ENCODE peak calls at places on chromosomes 11 and 22, in six cellular contexts. One of them, this sample, is unnamed.

GRCh38 chr11:6561288-6561687 is 42.1 kb downstream of the RRP8 start:
- DNase-seq in endothelial cell of umbilical vein: no peak
- DNase-seq in GM12878: no peak
- DNase-seq in HepG2: no peak
- DNase-seq in A549: no peak
- DNase-seq in K562: no peak
- DNase-seq in this sample: no peak

GRCh38 chr11:43212279-43212678 is 99.5 kb upstream of the API5 start:
- DNase-seq in A549: no peak
- DNase-seq in endothelial cell of umbilical vein: no peak
- DNase-seq in HepG2: no peak
- DNase-seq in GM12878: no peak
- DNase-seq in K562: no peak
- DNase-seq in this sample: no peak

GRCh38 chr22:29536411-29536810 is 17.1 kb downstream of the THOC5 start:
- DNase-seq in GM12878: no peak
- DNase-seq in A549: no peak
- DNase-seq in HepG2: no peak
- DNase-seq in endothelial cell of umbilical vein: no peak
- DNase-seq in K562: no peak
- DNase-seq in this sample: no peak

GRCh38 chr11:116310215-116310614 is 462.6 kb downstream of the BUD13 start:
- DNase-seq in endothelial cell of umbilical vein: no peak
- DNase-seq in HepG2: no peak
- DNase-seq in GM12878: no peak
- DNase-seq in K562: no peak
- DNase-seq in A549: no peak
- DNase-seq in this sample: no peak

GRCh38 chr11:94583885-94584500 is 16.8 kb downstream of the PIWIL4 start:
- DNase-seq in endothelial cell of umbilical vein: no peak
- DNase-seq in K562: no peak
- DNase-seq in HepG2: no peak
- DNase-seq in A549: no peak
- DNase-seq in GM12878: peak; percentile 62
- DNase-seq in this sample: peak; percentile 40

GRCh38 chr22:38218661-38219331 is 17.0 kb downstream of the MAFF start:
- DNase-seq in endothelial cell of umbilical vein: peak; percentile 94
- DNase-seq in K562: no peak
- DNase-seq in A549: peak; percentile 87
- DNase-seq in GM12878: no peak
- DNase-seq in HepG2: peak; percentile 76
- DNase-seq in this sample: no peak

GRCh38 chr11:101870510-101870909 is 44.3 kb upstream of the CEP126 start:
- DNase-seq in HepG2: no peak
- DNase-seq in GM12878: no peak
- DNase-seq in K562: no peak
- DNase-seq in endothelial cell of umbilical vein: peak; percentile 85
- DNase-seq in A549: peak; percentile 74
- DNase-seq in this sample: peak; percentile 11

GRCh38 chr11:58711832-58712231 is 19.9 kb downstream of the GLYAT start:
- DNase-seq in A549: no peak
- DNase-seq in K562: peak; percentile 10
- DNase-seq in HepG2: no peak
- DNase-seq in endothelial cell of umbilical vein: no peak
- DNase-seq in GM12878: no peak
- DNase-seq in this sample: no peak

GRCh38 chr22:50044485-50045143 is 13.5 kb downstream of the TTLL8 start:
- DNase-seq in K562: no peak
- DNase-seq in HepG2: no peak
- DNase-seq in GM12878: no peak
- DNase-seq in endothelial cell of umbilical vein: no peak
- DNase-seq in A549: no peak
- DNase-seq in this sample: no peak

GRCh38 chr11:81870066-81870412 is 863.6 kb downstream of the FAM181B start:
- DNase-seq in GM12878: no peak
- DNase-seq in endothelial cell of umbilical vein: no peak
- DNase-seq in A549: no peak
- DNase-seq in HepG2: no peak
- DNase-seq in K562: no peak
- DNase-seq in this sample: no peak

GRCh38 chr11:111909378-111909777 is 2.2 kb downstream of the CRYAB start:
- DNase-seq in HepG2: no peak
- DNase-seq in GM12878: no peak
- DNase-seq in A549: no peak
- DNase-seq in K562: peak; percentile 58
- DNase-seq in endothelial cell of umbilical vein: no peak
- DNase-seq in this sample: no peak

DNA sequence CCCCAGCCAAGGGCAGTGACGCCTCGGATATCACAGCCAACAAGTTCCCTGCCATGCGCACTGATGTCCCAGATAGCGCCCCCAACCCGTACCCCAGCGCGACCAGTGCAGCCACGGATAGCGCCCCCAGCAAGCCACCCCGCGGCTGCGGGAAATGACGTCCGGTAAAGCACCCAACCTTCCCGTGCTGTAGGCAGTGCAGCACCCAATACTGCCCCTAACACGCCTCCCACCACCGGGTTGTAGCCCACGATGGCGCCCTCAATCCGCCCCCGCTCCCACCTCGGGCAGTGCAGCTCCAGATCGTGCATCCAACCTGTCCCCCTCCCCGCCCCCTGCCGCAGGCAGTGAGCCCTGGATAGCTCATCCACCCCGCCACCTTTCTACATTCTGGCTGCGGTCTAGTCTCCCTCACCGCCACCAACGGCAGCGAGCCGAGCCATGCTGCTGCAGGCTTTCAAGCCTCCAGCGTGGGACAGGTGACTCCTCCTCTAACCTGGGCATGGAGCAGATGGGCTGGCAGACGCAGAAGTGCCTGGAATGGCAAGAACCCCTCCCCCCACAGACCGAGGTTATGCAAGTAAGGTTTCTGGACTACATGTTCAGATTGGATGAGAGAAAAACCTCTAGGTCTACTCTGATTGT is 540 bp downstream of the RFPL2 start:
- DNase-seq in endothelial cell of umbilical vein: no peak
- DNase-seq in GM12878: no peak
- DNase-seq in K562: no peak
- DNase-seq in A549: peak; percentile 36
- DNase-seq in HepG2: peak; percentile 9
- DNase-seq in this sample: peak; percentile 45
- TF ChIP-seq MYC in endothelial cell of umbilical vein: no peak
- TF ChIP-seq MYC in GM12878: no peak
- TF ChIP-seq MYC in K562: no peak
- TF ChIP-seq MYC in A549: no peak
- TF ChIP-seq MYC in HepG2: peak; percentile 22
- TF ChIP-seq MYC in this sample: no peak

DNA sequence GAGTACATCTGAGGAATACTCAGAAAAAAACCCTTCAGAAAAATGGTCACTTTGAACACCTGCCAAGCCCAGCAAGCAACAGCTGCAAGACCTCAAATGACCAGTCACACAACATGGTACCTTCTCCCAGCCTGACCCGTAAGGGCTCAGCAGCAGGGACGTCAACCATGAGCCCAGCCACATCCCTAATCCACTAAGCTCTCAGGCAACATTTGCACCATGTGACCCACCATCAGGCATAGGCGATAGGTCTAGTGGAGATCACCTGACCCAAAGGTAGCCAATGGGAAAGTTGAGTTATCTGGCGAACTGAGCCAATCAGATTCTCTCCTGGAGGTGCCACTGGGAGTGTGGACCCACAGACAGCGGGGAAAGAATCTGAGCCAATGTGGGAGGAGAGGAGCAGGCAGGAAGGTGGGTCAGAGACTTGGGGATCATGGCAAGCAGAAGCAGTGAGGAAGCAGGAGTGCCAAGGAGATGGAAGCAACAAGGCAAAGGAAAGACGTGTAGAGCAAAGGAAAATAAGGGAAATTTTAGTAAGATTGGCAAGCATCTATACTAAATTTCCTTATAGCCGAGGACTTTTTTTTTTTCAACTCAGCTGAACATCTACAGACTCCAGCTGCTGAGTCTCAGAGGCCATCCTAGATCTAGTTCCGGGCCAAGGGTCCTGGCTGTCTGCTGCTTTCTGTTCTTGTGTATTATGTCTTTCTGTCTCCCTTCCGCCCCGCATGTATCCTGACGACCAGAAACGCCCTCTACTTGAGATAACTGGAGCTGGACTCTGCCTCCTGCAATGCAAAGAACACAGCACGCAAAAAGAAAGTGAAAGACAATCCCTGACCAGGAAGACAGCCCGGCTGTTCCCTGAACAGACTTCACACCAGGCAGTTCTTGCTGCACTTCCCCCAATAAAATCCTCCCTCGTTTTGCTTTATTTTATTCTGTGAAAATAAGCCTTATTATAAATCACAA is 11.0 kb upstream of the PLAAT2 start:
- DNase-seq in endothelial cell of umbilical vein: peak; percentile 32
- DNase-seq in GM12878: no peak
- DNase-seq in HepG2: peak; percentile 78
- DNase-seq in A549: peak; percentile 59
- DNase-seq in K562: peak; percentile 73
- DNase-seq in this sample: peak; percentile 83
- TF ChIP-seq CTCF in endothelial cell of umbilical vein: no peak
- TF ChIP-seq CTCF in GM12878: no peak
- TF ChIP-seq CTCF in HepG2: peak; percentile 58
- TF ChIP-seq CTCF in A549: no peak
- TF ChIP-seq CTCF in K562: peak; percentile 42
- TF ChIP-seq CTCF in this sample: peak; percentile 16

GRCh38 chr11:85310479-85310878 is 316.7 kb downstream of the DLG2 start:
- DNase-seq in HepG2: no peak
- DNase-seq in GM12878: no peak
- DNase-seq in K562: no peak
- DNase-seq in A549: no peak
- DNase-seq in endothelial cell of umbilical vein: no peak
- DNase-seq in this sample: no peak
- TF ChIP-seq MYC in HepG2: no peak
- TF ChIP-seq MYC in GM12878: no peak
- TF ChIP-seq MYC in K562: no peak
- TF ChIP-seq MYC in A549: no peak
- TF ChIP-seq MYC in endothelial cell of umbilical vein: no peak
- TF ChIP-seq MYC in this sample: no peak

DNA sequence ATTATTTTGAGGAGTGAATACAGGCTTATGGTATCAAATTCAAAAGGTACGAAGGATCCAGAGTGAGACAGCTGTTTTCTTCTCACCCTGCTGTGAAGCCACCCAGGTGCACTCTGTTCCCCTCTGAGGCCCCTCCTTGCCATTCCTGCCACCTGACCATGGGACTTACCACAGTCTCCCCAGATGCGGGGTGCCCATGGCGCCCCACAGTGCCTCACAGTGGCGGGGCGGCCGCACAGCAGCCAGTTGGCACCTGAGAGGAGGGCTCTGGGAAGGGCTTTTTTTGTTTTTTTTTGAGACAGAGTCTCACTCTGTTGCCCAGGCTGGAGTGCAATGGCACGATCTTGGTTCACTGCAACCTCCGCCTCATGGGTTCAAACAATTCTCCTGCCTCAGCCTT is 151.7 kb downstream of the CEP164 start:
- DNase-seq in GM12878: no peak
- DNase-seq in K562: peak; percentile 27
- DNase-seq in endothelial cell of umbilical vein: no peak
- DNase-seq in HepG2: no peak
- DNase-seq in A549: no peak
- DNase-seq in this sample: no peak
- TF ChIP-seq CTCF in GM12878: peak; percentile 54
- TF ChIP-seq CTCF in K562: peak; percentile 39
- TF ChIP-seq CTCF in endothelial cell of umbilical vein: no peak
- TF ChIP-seq CTCF in HepG2: peak; percentile 11
- TF ChIP-seq CTCF in A549: no peak
- TF ChIP-seq CTCF in this sample: peak; percentile 43

GRCh38 chr22:32805586-32805881 is 4.0 kb downstream of the TIMP3 start:
- DNase-seq in K562: no peak
- DNase-seq in GM12878: no peak
- DNase-seq in HepG2: no peak
- DNase-seq in A549: no peak
- DNase-seq in endothelial cell of umbilical vein: no peak
- DNase-seq in this sample: no peak

GRCh38 chr22:32803020-32803758 is 1.7 kb downstream of the TIMP3 start:
- DNase-seq in K562: no peak
- DNase-seq in GM12878: no peak
- DNase-seq in A549: no peak
- DNase-seq in endothelial cell of umbilical vein: no peak
- DNase-seq in HepG2: no peak
- DNase-seq in this sample: peak; percentile 16

GRCh38 chr22:32804823-32805585 is 3.5 kb downstream of the TIMP3 start:
- DNase-seq in GM12878: no peak
- DNase-seq in HepG2: no peak
- DNase-seq in endothelial cell of umbilical vein: no peak
- DNase-seq in K562: no peak
- DNase-seq in A549: no peak
- DNase-seq in this sample: no peak

GRCh38 chr22:32802291-32802826 is 854 bp downstream of the TIMP3 start:
- DNase-seq in endothelial cell of umbilical vein: no peak
- DNase-seq in GM12878: no peak
- DNase-seq in HepG2: no peak
- DNase-seq in K562: no peak
- DNase-seq in A549: no peak
- DNase-seq in this sample: no peak

GRCh38 chr22:32804036-32804435 is 2.5 kb downstream of the TIMP3 start:
- DNase-seq in A549: no peak
- DNase-seq in endothelial cell of umbilical vein: no peak
- DNase-seq in GM12878: no peak
- DNase-seq in HepG2: no peak
- DNase-seq in K562: no peak
- DNase-seq in this sample: no peak
- TF ChIP-seq MYC in A549: no peak
- TF ChIP-seq MYC in endothelial cell of umbilical vein: no peak
- TF ChIP-seq MYC in GM12878: no peak
- TF ChIP-seq MYC in HepG2: no peak
- TF ChIP-seq MYC in K562: no peak
- TF ChIP-seq MYC in this sample: no peak

GRCh38 chr11:7573558-7574296 is 59.9 kb downstream of the PPFIBP2 start:
- DNase-seq in GM12878: no peak
- DNase-seq in A549: peak; percentile 47
- DNase-seq in HepG2: peak; percentile 92
- DNase-seq in K562: peak; percentile 11
- DNase-seq in endothelial cell of umbilical vein: no peak
- DNase-seq in this sample: no peak
- TF ChIP-seq CTCF in GM12878: no peak
- TF ChIP-seq CTCF in A549: no peak
- TF ChIP-seq CTCF in HepG2: peak; percentile 30
- TF ChIP-seq CTCF in K562: no peak
- TF ChIP-seq CTCF in endothelial cell of umbilical vein: no peak
- TF ChIP-seq CTCF in this sample: no peak

GRCh38 chr11:64762277-64762915 is 2.6 kb upstream of the PYGM start:
- DNase-seq in endothelial cell of umbilical vein: no peak
- DNase-seq in A549: no peak
- DNase-seq in K562: peak; percentile 17
- DNase-seq in GM12878: no peak
- DNase-seq in HepG2: no peak
- DNase-seq in this sample: peak; percentile 42

GRCh38 chr11:64763804-64764611 is 4.2 kb upstream of the PYGM start:
- DNase-seq in endothelial cell of umbilical vein: no peak
- DNase-seq in K562: peak; percentile 4
- DNase-seq in A549: no peak
- DNase-seq in GM12878: no peak
- DNase-seq in HepG2: no peak
- DNase-seq in this sample: peak; percentile 73

GRCh38 chr11:64765291-64765803 is 5.6 kb upstream of the PYGM start:
- DNase-seq in GM12878: no peak
- DNase-seq in A549: no peak
- DNase-seq in HepG2: no peak
- DNase-seq in K562: no peak
- DNase-seq in endothelial cell of umbilical vein: no peak
- DNase-seq in this sample: no peak

GRCh38 chr11:64764753-64765152 is 5.0 kb upstream of the PYGM start:
- DNase-seq in HepG2: no peak
- DNase-seq in endothelial cell of umbilical vein: no peak
- DNase-seq in GM12878: no peak
- DNase-seq in K562: no peak
- DNase-seq in A549: no peak
- DNase-seq in this sample: no peak

GRCh38 chr11:64762916-64763803 is 3.4 kb upstream of the PYGM start:
- DNase-seq in endothelial cell of umbilical vein: peak; percentile 66
- DNase-seq in HepG2: no peak
- DNase-seq in GM12878: no peak
- DNase-seq in A549: no peak
- DNase-seq in K562: peak; percentile 9
- DNase-seq in this sample: peak; percentile 76
- TF ChIP-seq MYC in endothelial cell of umbilical vein: no peak
- TF ChIP-seq MYC in HepG2: no peak
- TF ChIP-seq MYC in GM12878: no peak
- TF ChIP-seq MYC in A549: no peak
- TF ChIP-seq MYC in K562: no peak
- TF ChIP-seq MYC in this sample: no peak